ENCODE peak calls at places on chromosomes 4 and X, in nine cellular contexts. R is fibroblast of the aortic adventitia; F is stimulated activated CD8-positive, alpha-beta memory T cell treated with anti-CD3 and anti-CD28 coated beads, Interleukin-12 subunit alpha, Interleukin-12 subunit beta, amount 100 ng/mL, for 4 hours; P is NCI-H510A; O is A549; A is NAMALWA; T is dermis blood vessel endothelial cell; Z is GM18507; S is T-helper 2 cell. G is an unnamed sample.

GRCh38 chrX:41005445-41005992 is 79.7 kb upstream of the USP9X start:
- DNase-seq in R (no peak), F (no peak), P (no peak), O (no peak), A (peak), T (peak), Z (no peak), S (no peak), G (no peak)

GRCh38 chrX:109793191-109793590 is 60.1 kb upstream of the ACSL4 start:
- DNase-seq in R (no peak), F (no peak), P (no peak), O (no peak), A (no peak), T (peak), Z (no peak), S (no peak), G (no peak)

GRCh38 chr4:154044118-154044517 is 255.2 kb upstream of the SFRP2 start:
- DNase-seq in R (no peak), F (no peak), P (no peak), O (no peak), A (no peak), T (no peak), Z (no peak), S (no peak), G (no peak)

GRCh38 chr4:16192067-16192466 is 34.2 kb downstream of the TAPT1 start:
- DNase-seq in R (no peak), F (no peak), P (no peak), O (no peak), A (no peak), T (peak), Z (no peak), S (no peak), G (no peak)

GRCh38 chr4:74109894-74110605 is 11.1 kb upstream of the CXCL2 start:
- DNase-seq in R (peak), F (no peak), P (no peak), O (peak), A (no peak), T (peak), Z (no peak), S (no peak), G (no peak)

GRCh38 chr4:150078996-150079581 is 844 bp downstream of the DCLK2 start:
- DNase-seq in R (peak), F (no peak), P (peak), O (peak), A (no peak), T (peak), Z (peak), S (no peak), G (peak)

GRCh38 chr4:150207871-150208270 is 129.6 kb downstream of the DCLK2 start:
- DNase-seq in R (no peak), F (no peak), P (no peak), O (no peak), A (no peak), T (no peak), Z (no peak), S (no peak), G (no peak)

GRCh38 chr4:84683486-84683885 is 100.6 kb downstream of the CDS1 start:
- DNase-seq in R (no peak), F (no peak), P (no peak), O (no peak), A (no peak), T (no peak), Z (no peak), S (no peak), G (no peak)

GRCh38 chr4:15958562-15958961 is 4.4 kb downstream of the FGFBP2 start:
- DNase-seq in R (no peak), F (no peak), P (no peak), O (no peak), A (no peak), T (no peak), Z (no peak), S (no peak), G (no peak)

GRCh38 chr4:177574446-177574845 is 132.2 kb upstream of the AGA start:
- DNase-seq in R (peak), F (no peak), P (no peak), O (no peak), A (no peak), T (no peak), Z (no peak), S (no peak), G (no peak)

GRCh38 chr4:122152699-122153328 is 683 bp downstream of the BLTP1 start:
- DNase-seq in R (peak), F (peak), P (no peak), O (peak), A (peak), T (peak), Z (no peak), S (peak), G (peak)

GRCh38 chr4:96729641-96730040 is 889.7 kb downstream of the PDHA2 start:
- DNase-seq in R (no peak), F (no peak), P (no peak), O (no peak), A (no peak), T (no peak), Z (no peak), S (no peak), G (peak)

GRCh38 chrX:40852573-40852972 is 117.2 kb upstream of the MED14 start:
- DNase-seq in R (no peak), F (no peak), P (no peak), O (no peak), A (no peak), T (no peak), Z (no peak), S (no peak), G (no peak)

GRCh38 chrX:68647156-68647957 is at the start of gene STARD8:
- DNase-seq in R (peak), F (no peak), P (no peak), O (peak), A (no peak), T (peak), Z (no peak), S (no peak), G (peak)

GRCh38 chr4:150890246-150890645 is 124.8 kb downstream of the LRBA start:
- DNase-seq in R (no peak), F (no peak), P (no peak), O (no peak), A (no peak), T (peak), Z (no peak), S (no peak), G (no peak)

GRCh38 chr4:106652095-106652494 is 283.5 kb upstream of the GIMD1 start:
- DNase-seq in R (no peak), F (no peak), P (no peak), O (no peak), A (no peak), T (no peak), Z (no peak), S (no peak), G (no peak)

GRCh38 chr4:112942077-112942476 is 107.4 kb upstream of the ANK2 start:
- DNase-seq in R (no peak), F (no peak), P (no peak), O (peak), A (no peak), T (no peak), Z (no peak), S (no peak), G (peak)

GRCh38 chrX:53280703-53281320 is 572 bp downstream of the IQSEC2 start:
- DNase-seq in R (peak), F (no peak), P (no peak), O (no peak), A (no peak), T (peak), Z (no peak), S (no peak), G (no peak)

GRCh38 chrX:146264763-146265375 is 447.2 kb downstream of the SLITRK2 start:
- DNase-seq in R (no peak), F (no peak), P (no peak), O (no peak), A (no peak), T (no peak), Z (no peak), S (no peak), G (no peak)

GRCh38 chrX:10172867-10173266 is 16.1 kb downstream of the CLCN4 start:
- DNase-seq in R (no peak), F (no peak), P (no peak), O (no peak), A (no peak), T (no peak), Z (no peak), S (no peak), G (peak)

GRCh38 chrX:71859637-71860036 is 51.0 kb upstream of the NHSL2 start:
- DNase-seq in R (peak), F (no peak), P (no peak), O (peak), A (peak), T (peak), Z (no peak), S (no peak), G (peak)

GRCh38 chrX:32041181-32041580 is 969.3 kb upstream of the FTHL17 start:
- DNase-seq in R (no peak), F (no peak), P (no peak), O (no peak), A (no peak), T (no peak), Z (no peak), S (no peak), G (no peak)

GRCh38 chrX:21524008-21524407 is 134.1 kb downstream of the KLHL34 start:
- DNase-seq in R (no peak), F (no peak), P (no peak), O (no peak), A (no peak), T (no peak), Z (no peak), S (no peak), G (no peak)

GRCh38 chr4:171880136-171880535 is 66.9 kb downstream of the GALNTL6 start:
- DNase-seq in R (no peak), F (no peak), P (no peak), O (peak), A (no peak), T (peak), Z (no peak), S (no peak), G (peak)

GRCh38 chrX:16444353-16444752 is 205.6 kb upstream of the S100G start:
- DNase-seq in R (peak), F (no peak), P (no peak), O (no peak), A (no peak), T (no peak), Z (no peak), S (no peak), G (no peak)

G was measured in A673.